ENCODE peak calls at places on chromosomes 7 and 10, in eight cellular contexts. L, P, S, J, F, Y, C and X are unnamed samples.

GRCh38 chr7:131166066-131166465 is 161.6 kb upstream of the MKLN1 start:
- DNase-seq in L (no peak), P (no peak), S (no peak), J (no peak), F (no peak), Y (peak), C (no peak), X (no peak)

GRCh38 chr10:118342638-118343020 is 505 bp upstream of the FAM204A start:
- DNase-seq in L (peak), P (no peak), S (no peak), J (no peak), F (no peak), Y (no peak), C (no peak), X (no peak)

GRCh38 chr10:86331861-86332260 is 34.7 kb downstream of the GRID1 start:
- DNase-seq in L (no peak), P (no peak), S (no peak), J (no peak), F (no peak), Y (no peak), C (no peak), X (no peak)

GRCh38 chr10:93386496-93387369 is 95.4 kb downstream of the MYOF start:
- DNase-seq in L (no peak), P (no peak), S (peak), J (no peak), F (no peak), Y (no peak), C (peak), X (no peak)

GRCh38 chr7:20340839-20341238 is 10.1 kb downstream of the ITGB8 start:
- DNase-seq in L (no peak), P (no peak), S (no peak), J (no peak), F (no peak), Y (no peak), C (no peak), X (no peak)

GRCh38 chr10:117926491-117926890 is 120.2 kb downstream of the RAB11FIP2 start:
- DNase-seq in L (no peak), P (no peak), S (no peak), J (no peak), F (no peak), Y (peak), C (no peak), X (no peak)

GRCh38 chr7:24328050-24328449 is 44.1 kb downstream of the NPY start:
- DNase-seq in L (no peak), P (no peak), S (no peak), J (no peak), F (no peak), Y (no peak), C (no peak), X (no peak)

GRCh38 chr7:104839842-104840241 is 174.2 kb upstream of the KMT2E start:
- DNase-seq in L (no peak), P (no peak), S (no peak), J (no peak), F (no peak), Y (no peak), C (no peak), X (no peak)

GRCh38 chr7:94700926-94701554 is 45.1 kb upstream of the SGCE start:
- DNase-seq in L (peak), P (no peak), S (no peak), J (no peak), F (no peak), Y (peak), C (no peak), X (no peak)

GRCh38 chr7:71443197-71443542 is 311.2 kb downstream of the GALNT17 start:
- DNase-seq in L (no peak), P (no peak), S (no peak), J (no peak), F (no peak), Y (no peak), C (no peak), X (no peak)

GRCh38 chr7:133706016-133706415 is 421.1 kb upstream of the LRGUK start:
- DNase-seq in L (no peak), P (no peak), S (no peak), J (no peak), F (no peak), Y (no peak), C (no peak), X (no peak)

GRCh38 chr10:6173203-6173602 is 29.5 kb upstream of the PFKFB3 start:
- DNase-seq in L (peak), P (peak), S (no peak), J (no peak), F (peak), Y (no peak), C (no peak), X (no peak)

GRCh38 chr7:48188776-48189520 is 17.7 kb downstream of the ABCA13 start:
- DNase-seq in L (no peak), P (no peak), S (no peak), J (no peak), F (no peak), Y (no peak), C (no peak), X (no peak)

GRCh38 chr7:46545790-46546189 is 624.7 kb upstream of the IGFBP3 start:
- DNase-seq in L (peak), P (no peak), S (no peak), J (no peak), F (peak), Y (peak), C (no peak), X (no peak)

GRCh38 chr7:12643001-12643400 is 44.4 kb upstream of the ARL4A start:
- DNase-seq in L (no peak), P (no peak), S (no peak), J (no peak), F (no peak), Y (peak), C (no peak), X (no peak)

GRCh38 chr7:99929730-99930053 is 272 bp upstream of the GJC3 start:
- DNase-seq in L (no peak), P (no peak), S (no peak), J (no peak), F (no peak), Y (no peak), C (no peak), X (no peak)

GRCh38 chr10:70785190-70785589 is at the start of gene TBATA:
- DNase-seq in L (no peak), P (no peak), S (no peak), J (no peak), F (no peak), Y (no peak), C (no peak), X (no peak)

GRCh38 chr10:76085773-76086570 is 654.5 kb downstream of the LRMDA start:
- DNase-seq in L (no peak), P (no peak), S (no peak), J (no peak), F (no peak), Y (no peak), C (no peak), X (no peak)

GRCh38 chr10:74778436-74779094 is 47.8 kb upstream of the KAT6B start:
- DNase-seq in L (no peak), P (no peak), S (no peak), J (no peak), F (no peak), Y (no peak), C (no peak), X (no peak)

GRCh38 chr10:22429981-22430421 is 84.7 kb downstream of the SPAG6 start:
- DNase-seq in L (no peak), P (no peak), S (no peak), J (no peak), F (no peak), Y (no peak), C (no peak), X (no peak)

GRCh38 chr7:22698762-22699161 is 28.2 kb upstream of the IL6 start:
- DNase-seq in L (no peak), P (no peak), S (no peak), J (no peak), F (no peak), Y (no peak), C (no peak), X (no peak)

GRCh38 chr10:129888784-129889616 is 75.1 kb downstream of the EBF3 start:
- DNase-seq in L (no peak), P (peak), S (peak), J (no peak), F (peak), Y (peak), C (peak), X (no peak)

GRCh38 chr7:98681496-98681895 is 64.4 kb downstream of the NPTX2 start:
- DNase-seq in L (no peak), P (no peak), S (no peak), J (no peak), F (no peak), Y (no peak), C (no peak), X (no peak)

GRCh38 chr10:100912609-100913469 is at the start of gene SLF2:
- DNase-seq in L (peak), P (peak), S (peak), J (peak), F (peak), Y (peak), C (peak), X (peak)
- TF ChIP-seq POLR2A in L (peak), P (peak), S (peak), J (no peak), F (peak), Y (peak), C (peak), X (peak)

DNA sequence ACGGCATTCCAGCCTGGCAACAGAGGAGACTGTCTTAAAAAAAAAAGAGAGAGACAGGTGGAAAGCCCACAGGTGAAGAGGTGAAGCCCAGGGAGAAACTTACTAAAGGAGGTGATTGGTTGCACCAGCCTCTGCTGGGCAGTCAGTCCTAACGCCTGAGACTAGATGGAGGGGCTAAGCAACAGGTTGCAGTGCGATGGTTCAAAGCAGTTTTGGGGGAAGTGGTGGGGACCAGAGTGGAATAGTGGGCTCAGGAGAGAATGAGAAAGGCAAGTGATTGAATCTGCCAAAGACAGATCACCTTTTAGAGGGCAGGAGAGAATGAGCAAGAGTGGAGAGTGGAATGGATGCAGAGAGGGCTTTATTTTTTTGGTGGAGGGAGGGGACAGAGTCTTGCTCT is 100.0 kb upstream of the KCTD7 start:
- DNase-seq in L (no peak), P (no peak), S (no peak), J (no peak), F (no peak), Y (no peak), C (no peak), X (no peak)
- TF ChIP-seq POLR2A in L (no peak), P (no peak), S (no peak), J (no peak), F (no peak), Y (no peak), C (no peak), X (no peak)

GRCh38 chr7:1021366-1021765 is 23.0 kb upstream of the GPR146 start:
- DNase-seq in L (no peak), P (no peak), S (no peak), J (no peak), F (no peak), Y (no peak), C (no peak), X (no peak)

GRCh38 chr7:1022356-1022755 is 22.0 kb upstream of the GPR146 start:
- DNase-seq in L (no peak), P (no peak), S (no peak), J (no peak), F (no peak), Y (no peak), C (no peak), X (no peak)

GRCh38 chr7:1021931-1022330 is 22.4 kb upstream of the GPR146 start:
- DNase-seq in L (no peak), P (no peak), S (no peak), J (no peak), F (no peak), Y (no peak), C (no peak), X (no peak)

GRCh38 chr7:1024331-1024761 is 20.0 kb upstream of the GPR146 start:
- DNase-seq in L (no peak), P (no peak), S (no peak), J (no peak), F (no peak), Y (no peak), C (no peak), X (no peak)

DNA sequence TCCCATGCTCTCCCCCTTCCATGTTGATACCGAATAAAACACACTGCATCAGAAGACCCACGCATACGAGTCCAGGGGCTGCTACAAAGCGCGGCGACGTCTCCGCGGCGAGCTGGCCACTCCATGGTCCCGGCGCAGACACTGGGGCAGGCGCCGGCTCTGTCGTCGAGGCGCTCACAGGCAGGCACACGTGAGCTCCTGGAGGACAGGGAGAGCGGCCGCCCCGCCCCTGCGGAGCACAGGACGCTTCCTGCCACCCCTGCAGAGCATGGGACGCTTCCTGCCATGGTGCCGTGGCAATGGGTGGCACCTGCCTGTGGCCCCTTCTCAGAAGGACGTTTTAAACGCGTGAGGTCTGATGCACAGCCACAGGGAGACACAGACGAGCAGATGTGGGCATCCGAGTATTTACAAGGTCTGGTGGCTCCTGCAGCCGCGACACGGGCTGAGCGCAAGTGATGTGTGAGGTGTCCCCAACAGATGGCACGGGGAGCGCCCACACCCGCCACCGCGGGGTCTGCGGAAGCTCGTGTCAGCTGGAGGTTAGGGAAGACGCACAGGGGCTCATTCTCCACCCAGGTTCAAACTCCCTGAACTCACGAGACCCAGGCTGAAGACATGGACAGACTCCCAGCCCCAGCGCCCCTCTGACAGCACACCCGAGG is 21.4 kb upstream of the GPR146 start:
- DNase-seq in L (no peak), P (no peak), S (no peak), J (no peak), F (no peak), Y (no peak), C (no peak), X (no peak)
- TF ChIP-seq POLR2A in L (no peak), P (no peak), S (no peak), J (no peak), F (no peak), Y (no peak), C (no peak), X (no peak)

DNA sequence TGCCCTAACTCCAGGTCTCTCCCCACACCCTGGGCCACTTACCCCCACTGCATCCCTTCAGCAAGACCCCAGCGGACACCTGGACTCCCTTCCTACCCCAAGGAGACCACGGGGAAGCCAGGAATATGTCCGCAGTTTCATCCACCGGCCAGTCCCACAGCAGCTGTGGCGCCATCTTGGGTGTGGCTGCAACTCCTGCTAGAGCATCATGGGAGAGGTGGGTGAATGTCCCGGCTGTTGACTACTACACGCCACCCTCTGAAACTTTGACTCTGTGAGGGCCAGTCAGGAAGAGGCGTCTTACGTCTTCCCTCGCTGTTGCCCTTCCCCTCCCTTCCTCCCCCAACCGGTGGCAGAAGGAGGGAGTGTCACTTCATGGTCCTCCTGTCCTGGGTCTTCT is 238.3 kb upstream of the RNF32 start:
- DNase-seq in L (no peak), P (no peak), S (no peak), J (no peak), F (no peak), Y (no peak), C (no peak), X (no peak)
- TF ChIP-seq POLR2A in L (no peak), P (no peak), S (no peak), J (no peak), F (no peak), Y (no peak), C (no peak), X (no peak)

GRCh38 chr10:42638053-42638820 is at the start of gene ZNF33B:
- DNase-seq in L (peak), P (peak), S (peak), J (peak), F (peak), Y (peak), C (peak), X (peak)
- TF ChIP-seq POLR2A in L (peak), P (peak), S (peak), J (peak), F (peak), Y (peak), C (peak), X (peak)

GRCh38 chr7:26190417-26190869 is 10.1 kb downstream of the HNRNPA2B1 start:
- DNase-seq in L (no peak), P (no peak), S (no peak), J (no peak), F (no peak), Y (no peak), C (no peak), X (no peak)
- TF ChIP-seq POLR2A in L (no peak), P (peak), S (no peak), J (no peak), F (no peak), Y (no peak), C (no peak), X (no peak)

GRCh38 chr7:139548302-139549028 is 25.0 kb downstream of the CLEC2L start:
- DNase-seq in L (no peak), P (no peak), S (no peak), J (no peak), F (no peak), Y (no peak), C (no peak), X (no peak)
- TF ChIP-seq POLR2A in L (no peak), P (no peak), S (no peak), J (no peak), F (no peak), Y (no peak), C (no peak), X (no peak)

GRCh38 chr7:25879799-25880198 is 272.2 kb upstream of the NFE2L3 start:
- DNase-seq in L (no peak), P (no peak), S (no peak), J (no peak), F (no peak), Y (no peak), C (no peak), X (no peak)
- TF ChIP-seq POLR2A in L (no peak), P (no peak), S (no peak), J (no peak), F (no peak), Y (no peak), C (no peak), X (no peak)

GRCh38 chr10:35642793-35643114 is 658 bp upstream of the FZD8 start:
- DNase-seq in L (no peak), P (no peak), S (no peak), J (no peak), F (no peak), Y (no peak), C (no peak), X (no peak)

GRCh38 chr10:35643151-35643975 is 1.3 kb upstream of the FZD8 start:
- DNase-seq in L (no peak), P (peak), S (peak), J (no peak), F (peak), Y (peak), C (peak), X (peak)

GRCh38 chr10:35640951-35641429 is 1.1 kb downstream of the FZD8 start:
- DNase-seq in L (peak), P (peak), S (peak), J (no peak), F (peak), Y (peak), C (peak), X (peak)

GRCh38 chr10:35641430-35642015 is 573 bp downstream of the FZD8 start:
- DNase-seq in L (no peak), P (no peak), S (peak), J (no peak), F (peak), Y (peak), C (no peak), X (peak)

DNA sequence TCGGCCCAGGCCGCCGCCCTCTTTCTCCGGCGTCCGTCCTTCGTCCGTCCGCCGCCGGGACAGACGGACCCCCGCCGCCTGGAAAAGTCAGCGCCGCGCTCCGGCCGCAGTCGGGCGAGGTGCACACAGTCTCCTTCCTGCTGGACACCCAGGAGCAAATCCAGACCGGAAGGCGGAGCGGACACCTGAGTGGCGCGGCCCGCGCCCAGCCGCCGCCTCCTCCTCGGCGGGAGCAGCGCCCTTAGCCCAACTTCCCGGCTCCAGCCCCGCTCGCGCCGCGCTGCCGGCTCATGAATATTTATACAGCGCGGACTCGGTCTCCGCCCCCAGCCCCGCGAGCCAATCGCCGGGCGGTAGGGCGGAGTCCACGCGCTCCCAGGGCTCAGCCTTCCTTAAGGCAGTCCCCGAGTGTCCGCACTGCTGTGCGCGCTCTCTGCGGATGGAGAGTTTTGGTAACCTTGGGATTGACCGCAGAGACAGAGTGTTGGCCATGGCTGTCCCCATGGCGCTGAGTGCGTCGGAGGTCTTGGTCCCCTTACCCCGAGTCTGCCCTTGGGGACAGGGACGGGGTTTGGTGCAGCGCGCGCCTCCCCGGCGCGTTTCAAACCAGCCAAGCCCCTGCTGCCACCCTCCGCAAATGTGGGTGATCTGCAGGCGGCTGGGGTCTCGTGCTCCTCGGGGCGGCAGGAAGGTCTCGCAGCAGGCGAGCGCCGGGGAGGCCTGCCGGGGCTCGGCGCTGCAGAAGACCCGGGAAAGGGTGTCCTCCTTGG is at the start of gene FZD8:
- DNase-seq in L (peak), P (peak), S (peak), J (peak), F (peak), Y (peak), C (peak), X (peak)
- TF ChIP-seq POLR2A in L (no peak), P (peak), S (peak), J (peak), F (peak), Y (peak), C (no peak), X (peak)

GRCh38 chr7:76187246-76187645 is 14.4 kb upstream of the SRRM3 start:
- DNase-seq in L (no peak), P (no peak), S (no peak), J (no peak), F (no peak), Y (no peak), C (no peak), X (no peak)

GRCh38 chr7:76193881-76194280 is 7.8 kb upstream of the SRRM3 start:
- DNase-seq in L (no peak), P (no peak), S (no peak), J (no peak), F (no peak), Y (no peak), C (no peak), X (no peak)

GRCh38 chr7:76193478-76193877 is 8.2 kb upstream of the SRRM3 start:
- DNase-seq in L (no peak), P (no peak), S (no peak), J (no peak), F (peak), Y (no peak), C (no peak), X (no peak)

GRCh38 chr7:76189276-76189675 is 12.4 kb upstream of the SRRM3 start:
- DNase-seq in L (no peak), P (no peak), S (no peak), J (no peak), F (no peak), Y (no peak), C (no peak), X (no peak)

DNA sequence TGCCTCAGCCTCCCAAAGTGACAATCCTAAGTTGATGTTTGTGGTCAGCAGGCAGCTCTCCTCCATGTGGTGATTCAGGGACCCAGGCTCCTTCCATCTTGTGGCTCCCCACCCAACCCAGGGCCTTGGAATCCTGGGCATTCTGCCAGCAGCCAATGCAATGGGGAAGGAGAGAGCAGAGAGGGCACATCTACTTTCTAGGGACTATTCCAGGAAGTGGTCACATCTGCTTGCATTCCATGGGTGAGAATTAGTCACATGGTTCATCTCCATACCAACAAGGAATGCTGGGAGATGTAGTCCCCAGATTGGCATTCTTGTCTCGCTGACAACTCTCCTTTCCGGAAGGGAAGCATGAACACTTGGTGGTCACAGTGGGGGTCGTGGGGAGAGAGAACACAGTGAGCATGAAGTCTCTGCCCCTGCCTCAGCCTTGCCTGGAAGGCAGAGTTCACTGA is 9.9 kb upstream of the SRRM3 start:
- DNase-seq in L (peak), P (peak), S (no peak), J (no peak), F (peak), Y (peak), C (no peak), X (no peak)
- TF ChIP-seq POLR2A in L (no peak), P (peak), S (no peak), J (no peak), F (no peak), Y (no peak), C (no peak), X (no peak)